ENCODE peak calls at places on chromosomes 5 and 9, in ten cellular contexts. One of them, this sample, is unnamed.

GRCh38 chr9:135850737-135851136 is 56.6 kb downstream of the CAMSAP1 start:
- DNase-seq in sigmoid colon: no peak
- DNase-seq in GM13977: no peak
- DNase-seq in RWPE1: no peak
- DNase-seq in SK-N-SH: no peak
- DNase-seq in fibroblast of mammary gland: no peak
- DNase-seq in heart right ventricle: no peak
- DNase-seq in neural progenitor cell: no peak
- DNase-seq in choroid plexus epithelial cell: peak
- DNase-seq in fibroblast of lung: no peak
- DNase-seq in this sample: no peak

GRCh38 chr9:95078516-95078915 is 239.0 kb downstream of the FANCC start:
- DNase-seq in RWPE1: no peak
- DNase-seq in neural progenitor cell: no peak
- DNase-seq in sigmoid colon: peak
- DNase-seq in fibroblast of mammary gland: no peak
- DNase-seq in GM13977: no peak
- DNase-seq in fibroblast of lung: no peak
- DNase-seq in heart right ventricle: no peak
- DNase-seq in SK-N-SH: no peak
- DNase-seq in choroid plexus epithelial cell: no peak
- DNase-seq in this sample: no peak

GRCh38 chr5:43244823-43245565 is 53.0 kb downstream of the NIM1K start:
- DNase-seq in sigmoid colon: no peak
- DNase-seq in GM13977: peak
- DNase-seq in SK-N-SH: no peak
- DNase-seq in fibroblast of mammary gland: no peak
- DNase-seq in heart right ventricle: no peak
- DNase-seq in RWPE1: no peak
- DNase-seq in fibroblast of lung: no peak
- DNase-seq in choroid plexus epithelial cell: no peak
- DNase-seq in neural progenitor cell: peak
- DNase-seq in this sample: no peak

GRCh38 chr9:130887494-130888144 is 9.0 kb downstream of the QRFP start:
- DNase-seq in GM13977: no peak
- DNase-seq in sigmoid colon: no peak
- DNase-seq in RWPE1: no peak
- DNase-seq in fibroblast of mammary gland: no peak
- DNase-seq in neural progenitor cell: no peak
- DNase-seq in heart right ventricle: no peak
- DNase-seq in fibroblast of lung: peak
- DNase-seq in SK-N-SH: no peak
- DNase-seq in choroid plexus epithelial cell: peak
- DNase-seq in this sample: no peak

GRCh38 chr5:54360925-54361662 is 50.7 kb upstream of the ARL15 start:
- DNase-seq in sigmoid colon: no peak
- DNase-seq in neural progenitor cell: no peak
- DNase-seq in fibroblast of mammary gland: peak
- DNase-seq in heart right ventricle: no peak
- DNase-seq in fibroblast of lung: no peak
- DNase-seq in GM13977: no peak
- DNase-seq in RWPE1: no peak
- DNase-seq in choroid plexus epithelial cell: no peak
- DNase-seq in SK-N-SH: no peak
- DNase-seq in this sample: no peak

GRCh38 chr9:87498046-87498815 is 564 bp downstream of the DAPK1 start:
- DNase-seq in neural progenitor cell: peak
- DNase-seq in sigmoid colon: peak
- DNase-seq in fibroblast of mammary gland: peak
- DNase-seq in RWPE1: peak
- DNase-seq in choroid plexus epithelial cell: peak
- DNase-seq in GM13977: peak
- DNase-seq in heart right ventricle: no peak
- DNase-seq in SK-N-SH: peak
- DNase-seq in fibroblast of lung: peak
- DNase-seq in this sample: no peak

GRCh38 chr9:22037954-22038690 is 29.0 kb upstream of the CDKN2B start:
- DNase-seq in fibroblast of mammary gland: peak
- DNase-seq in neural progenitor cell: no peak
- DNase-seq in RWPE1: peak
- DNase-seq in GM13977: no peak
- DNase-seq in fibroblast of lung: peak
- DNase-seq in heart right ventricle: no peak
- DNase-seq in sigmoid colon: no peak
- DNase-seq in SK-N-SH: peak
- DNase-seq in choroid plexus epithelial cell: peak
- DNase-seq in this sample: no peak

GRCh38 chr5:4700886-4701285 is 439.2 kb upstream of the ADAMTS16 start:
- DNase-seq in choroid plexus epithelial cell: no peak
- DNase-seq in neural progenitor cell: no peak
- DNase-seq in GM13977: no peak
- DNase-seq in fibroblast of mammary gland: no peak
- DNase-seq in sigmoid colon: no peak
- DNase-seq in SK-N-SH: no peak
- DNase-seq in fibroblast of lung: no peak
- DNase-seq in RWPE1: no peak
- DNase-seq in heart right ventricle: no peak
- DNase-seq in this sample: no peak

GRCh38 chr5:150284311-150284710 is 5.3 kb downstream of the CAMK2A start:
- DNase-seq in RWPE1: no peak
- DNase-seq in heart right ventricle: no peak
- DNase-seq in choroid plexus epithelial cell: no peak
- DNase-seq in neural progenitor cell: no peak
- DNase-seq in fibroblast of mammary gland: no peak
- DNase-seq in SK-N-SH: no peak
- DNase-seq in sigmoid colon: no peak
- DNase-seq in GM13977: no peak
- DNase-seq in fibroblast of lung: no peak
- DNase-seq in this sample: no peak

GRCh38 chr5:150283904-150284303 is 5.7 kb downstream of the CAMK2A start:
- DNase-seq in fibroblast of mammary gland: no peak
- DNase-seq in GM13977: no peak
- DNase-seq in SK-N-SH: no peak
- DNase-seq in sigmoid colon: no peak
- DNase-seq in fibroblast of lung: no peak
- DNase-seq in heart right ventricle: no peak
- DNase-seq in neural progenitor cell: no peak
- DNase-seq in RWPE1: no peak
- DNase-seq in choroid plexus epithelial cell: no peak
- DNase-seq in this sample: no peak

GRCh38 chr5:150285114-150285513 is 4.5 kb downstream of the CAMK2A start:
- DNase-seq in fibroblast of lung: no peak
- DNase-seq in sigmoid colon: no peak
- DNase-seq in choroid plexus epithelial cell: no peak
- DNase-seq in GM13977: no peak
- DNase-seq in SK-N-SH: no peak
- DNase-seq in fibroblast of mammary gland: peak
- DNase-seq in neural progenitor cell: no peak
- DNase-seq in RWPE1: no peak
- DNase-seq in heart right ventricle: no peak
- DNase-seq in this sample: no peak

GRCh38 chr5:150288361-150288760 is 1.2 kb downstream of the CAMK2A start:
- DNase-seq in fibroblast of mammary gland: no peak
- DNase-seq in SK-N-SH: no peak
- DNase-seq in sigmoid colon: no peak
- DNase-seq in choroid plexus epithelial cell: no peak
- DNase-seq in GM13977: no peak
- DNase-seq in neural progenitor cell: no peak
- DNase-seq in fibroblast of lung: no peak
- DNase-seq in RWPE1: no peak
- DNase-seq in heart right ventricle: no peak
- DNase-seq in this sample: no peak

GRCh38 chr5:150286820-150287219 is 2.8 kb downstream of the CAMK2A start:
- DNase-seq in fibroblast of mammary gland: no peak
- DNase-seq in heart right ventricle: no peak
- DNase-seq in neural progenitor cell: peak
- DNase-seq in GM13977: no peak
- DNase-seq in choroid plexus epithelial cell: no peak
- DNase-seq in RWPE1: no peak
- DNase-seq in sigmoid colon: no peak
- DNase-seq in fibroblast of lung: no peak
- DNase-seq in SK-N-SH: peak
- DNase-seq in this sample: no peak
- TF ChIP-seq CTCF in fibroblast of mammary gland: no peak
- TF ChIP-seq CTCF in heart right ventricle: no peak
- TF ChIP-seq CTCF in neural progenitor cell: peak
- TF ChIP-seq CTCF in GM13977: no peak
- TF ChIP-seq CTCF in choroid plexus epithelial cell: peak
- TF ChIP-seq CTCF in RWPE1: no peak
- TF ChIP-seq CTCF in sigmoid colon: no peak
- TF ChIP-seq CTCF in fibroblast of lung: peak
- TF ChIP-seq CTCF in SK-N-SH: peak
- TF ChIP-seq CTCF in this sample: peak

GRCh38 chr9:127965953-127966352 is 14.8 kb downstream of the EEIG1 start:
- DNase-seq in fibroblast of lung: no peak
- DNase-seq in GM13977: no peak
- DNase-seq in SK-N-SH: peak
- DNase-seq in heart right ventricle: no peak
- DNase-seq in choroid plexus epithelial cell: no peak
- DNase-seq in sigmoid colon: no peak
- DNase-seq in fibroblast of mammary gland: no peak
- DNase-seq in RWPE1: no peak
- DNase-seq in neural progenitor cell: no peak
- DNase-seq in this sample: no peak

GRCh38 chr9:127968717-127969383 is 11.9 kb downstream of the EEIG1 start:
- DNase-seq in neural progenitor cell: no peak
- DNase-seq in SK-N-SH: peak
- DNase-seq in GM13977: no peak
- DNase-seq in fibroblast of lung: peak
- DNase-seq in heart right ventricle: peak
- DNase-seq in sigmoid colon: peak
- DNase-seq in fibroblast of mammary gland: peak
- DNase-seq in RWPE1: peak
- DNase-seq in choroid plexus epithelial cell: peak
- DNase-seq in this sample: no peak

GRCh38 chr9:127967151-127967809 is 13.5 kb downstream of the EEIG1 start:
- DNase-seq in choroid plexus epithelial cell: no peak
- DNase-seq in RWPE1: no peak
- DNase-seq in SK-N-SH: no peak
- DNase-seq in fibroblast of mammary gland: no peak
- DNase-seq in sigmoid colon: peak
- DNase-seq in GM13977: no peak
- DNase-seq in neural progenitor cell: no peak
- DNase-seq in heart right ventricle: no peak
- DNase-seq in fibroblast of lung: no peak
- DNase-seq in this sample: no peak

GRCh38 chr9:127966416-127967150 is 14.2 kb downstream of the EEIG1 start:
- DNase-seq in RWPE1: no peak
- DNase-seq in fibroblast of mammary gland: no peak
- DNase-seq in SK-N-SH: peak
- DNase-seq in fibroblast of lung: no peak
- DNase-seq in neural progenitor cell: no peak
- DNase-seq in heart right ventricle: no peak
- DNase-seq in sigmoid colon: peak
- DNase-seq in GM13977: no peak
- DNase-seq in choroid plexus epithelial cell: no peak
- DNase-seq in this sample: no peak

GRCh38 chr9:127968046-127968445 is 12.7 kb downstream of the EEIG1 start:
- DNase-seq in fibroblast of lung: peak
- DNase-seq in fibroblast of mammary gland: peak
- DNase-seq in heart right ventricle: no peak
- DNase-seq in sigmoid colon: peak
- DNase-seq in neural progenitor cell: no peak
- DNase-seq in GM13977: no peak
- DNase-seq in RWPE1: peak
- DNase-seq in choroid plexus epithelial cell: peak
- DNase-seq in SK-N-SH: no peak
- DNase-seq in this sample: no peak
- TF ChIP-seq CTCF in fibroblast of lung: no peak
- TF ChIP-seq CTCF in fibroblast of mammary gland: no peak
- TF ChIP-seq CTCF in heart right ventricle: no peak
- TF ChIP-seq CTCF in sigmoid colon: no peak
- TF ChIP-seq CTCF in neural progenitor cell: no peak
- TF ChIP-seq CTCF in GM13977: no peak
- TF ChIP-seq CTCF in RWPE1: no peak
- TF ChIP-seq CTCF in choroid plexus epithelial cell: no peak
- TF ChIP-seq CTCF in SK-N-SH: no peak
- TF ChIP-seq CTCF in this sample: no peak

GRCh38 chr5:40385544-40385943 is 294.2 kb upstream of the PTGER4 start:
- DNase-seq in fibroblast of mammary gland: peak
- DNase-seq in heart right ventricle: no peak
- DNase-seq in sigmoid colon: no peak
- DNase-seq in choroid plexus epithelial cell: peak
- DNase-seq in SK-N-SH: no peak
- DNase-seq in fibroblast of lung: no peak
- DNase-seq in RWPE1: peak
- DNase-seq in GM13977: no peak
- DNase-seq in neural progenitor cell: no peak
- DNase-seq in this sample: no peak

GRCh38 chr5:40389591-40389990 is 290.1 kb upstream of the PTGER4 start:
- DNase-seq in GM13977: no peak
- DNase-seq in choroid plexus epithelial cell: peak
- DNase-seq in neural progenitor cell: no peak
- DNase-seq in heart right ventricle: no peak
- DNase-seq in RWPE1: no peak
- DNase-seq in fibroblast of lung: no peak
- DNase-seq in SK-N-SH: no peak
- DNase-seq in fibroblast of mammary gland: no peak
- DNase-seq in sigmoid colon: no peak
- DNase-seq in this sample: no peak

GRCh38 chr5:40384782-40385390 is 294.8 kb upstream of the PTGER4 start:
- DNase-seq in GM13977: no peak
- DNase-seq in choroid plexus epithelial cell: no peak
- DNase-seq in fibroblast of mammary gland: no peak
- DNase-seq in neural progenitor cell: no peak
- DNase-seq in RWPE1: no peak
- DNase-seq in sigmoid colon: no peak
- DNase-seq in fibroblast of lung: no peak
- DNase-seq in SK-N-SH: no peak
- DNase-seq in heart right ventricle: no peak
- DNase-seq in this sample: no peak

GRCh38 chr5:40383719-40384651 is 295.7 kb upstream of the PTGER4 start:
- DNase-seq in GM13977: no peak
- DNase-seq in fibroblast of mammary gland: peak
- DNase-seq in neural progenitor cell: no peak
- DNase-seq in SK-N-SH: no peak
- DNase-seq in fibroblast of lung: peak
- DNase-seq in choroid plexus epithelial cell: peak
- DNase-seq in sigmoid colon: no peak
- DNase-seq in RWPE1: peak
- DNase-seq in heart right ventricle: no peak
- DNase-seq in this sample: no peak

DNA sequence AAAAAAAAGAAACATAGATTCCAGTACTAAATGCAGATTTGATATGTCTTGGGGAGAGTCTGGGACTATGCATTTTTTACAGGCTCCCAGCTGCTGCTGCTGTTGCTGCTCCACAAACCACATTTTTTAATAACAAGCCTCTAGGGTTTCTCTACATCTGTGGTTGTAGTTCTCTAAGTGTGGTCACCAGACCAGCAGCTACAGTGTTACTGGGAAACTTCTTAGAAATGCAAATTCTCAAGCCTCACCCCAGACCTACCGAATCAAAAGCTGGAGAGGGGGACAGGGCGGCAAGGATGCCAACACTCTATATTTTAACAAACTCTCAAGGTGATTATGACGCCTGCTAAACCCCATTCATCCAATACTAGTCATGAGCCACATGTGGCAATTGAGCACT is 293.4 kb upstream of the PTGER4 start:
- DNase-seq in SK-N-SH: no peak
- DNase-seq in RWPE1: no peak
- DNase-seq in fibroblast of lung: no peak
- DNase-seq in heart right ventricle: no peak
- DNase-seq in GM13977: no peak
- DNase-seq in sigmoid colon: no peak
- DNase-seq in fibroblast of mammary gland: no peak
- DNase-seq in neural progenitor cell: no peak
- DNase-seq in choroid plexus epithelial cell: peak
- DNase-seq in this sample: no peak
- TF ChIP-seq CTCF in SK-N-SH: no peak
- TF ChIP-seq CTCF in RWPE1: no peak
- TF ChIP-seq CTCF in fibroblast of lung: no peak
- TF ChIP-seq CTCF in heart right ventricle: no peak
- TF ChIP-seq CTCF in GM13977: no peak
- TF ChIP-seq CTCF in sigmoid colon: no peak
- TF ChIP-seq CTCF in fibroblast of mammary gland: no peak
- TF ChIP-seq CTCF in neural progenitor cell: no peak
- TF ChIP-seq CTCF in choroid plexus epithelial cell: no peak
- TF ChIP-seq CTCF in this sample: no peak

DNA sequence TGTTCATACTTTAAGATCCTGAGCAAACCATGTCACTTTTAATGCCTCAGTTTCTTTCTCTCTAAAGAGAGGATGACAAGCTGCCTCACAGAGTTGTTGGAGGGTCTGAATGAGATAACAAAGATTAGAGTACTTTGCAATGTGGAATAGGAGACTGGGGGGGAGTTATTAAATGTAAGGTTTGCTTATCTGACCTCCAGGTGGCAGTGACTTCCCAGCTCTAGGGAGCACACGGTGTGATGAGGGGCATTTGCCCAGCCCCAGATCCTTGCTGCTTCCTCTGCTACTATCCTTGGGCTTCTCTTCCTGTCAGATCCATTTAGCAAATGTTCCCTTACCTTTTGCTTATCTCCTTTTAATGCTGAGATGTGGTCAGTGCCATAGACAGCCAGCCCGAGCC is 30.7 kb downstream of the ENHO start:
- DNase-seq in heart right ventricle: no peak
- DNase-seq in neural progenitor cell: no peak
- DNase-seq in fibroblast of lung: no peak
- DNase-seq in sigmoid colon: no peak
- DNase-seq in SK-N-SH: peak
- DNase-seq in RWPE1: no peak
- DNase-seq in choroid plexus epithelial cell: no peak
- DNase-seq in fibroblast of mammary gland: no peak
- DNase-seq in GM13977: no peak
- DNase-seq in this sample: no peak
- TF ChIP-seq CTCF in heart right ventricle: no peak
- TF ChIP-seq CTCF in neural progenitor cell: no peak
- TF ChIP-seq CTCF in fibroblast of lung: no peak
- TF ChIP-seq CTCF in sigmoid colon: no peak
- TF ChIP-seq CTCF in SK-N-SH: peak
- TF ChIP-seq CTCF in RWPE1: no peak
- TF ChIP-seq CTCF in choroid plexus epithelial cell: no peak
- TF ChIP-seq CTCF in fibroblast of mammary gland: no peak
- TF ChIP-seq CTCF in GM13977: no peak
- TF ChIP-seq CTCF in this sample: peak

This sample was measured in D721Med.